ENCODE peak calls at places on chromosomes 3 and 15, in nine cellular contexts. F is heart left ventricle, Z is progenitor cell of endocrine pancreas, E is Calu3, M is AG04450, W is CD14-positive monocyte, D is tibial artery, A is A549, X is neural crest cell. P is an unnamed sample.

GRCh38 chr3:55904716-55905115 is 417.6 kb upstream of the WNT5A start:
- DNase-seq in F (no peak), Z (no peak), D (no peak), M (no peak), A (no peak), E (no peak), W (no peak), X (no peak), P (no peak)

GRCh38 chr3:170469151-170470062 is 50.7 kb downstream of the CLDN11 start:
- DNase-seq in D (no peak), Z (no peak), A (no peak), W (no peak), X (no peak), F (no peak), M (peak), E (peak), P (no peak)

GRCh38 chr3:40620151-40620550 is 95.4 kb downstream of the ZNF621 start:
- DNase-seq in X (no peak), F (no peak), E (no peak), M (no peak), Z (no peak), W (no peak), D (no peak), A (no peak), P (no peak)

GRCh38 chr15:36877796-36878744 is 222.3 kb downstream of the MEIS2 start:
- DNase-seq in F (peak), A (no peak), W (no peak), Z (no peak), D (no peak), X (peak), M (no peak), E (no peak), P (no peak)

GRCh38 chr3:69865920-69866679 is 126.8 kb downstream of the MITF start:
- DNase-seq in E (peak), F (no peak), M (no peak), W (no peak), X (no peak), D (no peak), Z (peak), A (no peak), P (no peak)

GRCh38 chr3:121818578-121818977 is 16.3 kb downstream of the IQCB1 start:
- DNase-seq in W (no peak), Z (no peak), X (no peak), A (no peak), E (no peak), F (no peak), M (no peak), D (no peak), P (no peak)

GRCh38 chr3:177525987-177526712 is 328.9 kb upstream of the TBL1XR1 start:
- DNase-seq in D (no peak), Z (no peak), F (no peak), M (no peak), E (peak), W (no peak), A (no peak), X (no peak), P (no peak)

GRCh38 chr15:63353887-63354286 is 27.8 kb downstream of the CA12 start:
- DNase-seq in E (peak), D (no peak), Z (no peak), A (peak), F (no peak), X (no peak), M (no peak), W (no peak), P (no peak)

GRCh38 chr3:173529062-173529711 is 131.6 kb downstream of the NLGN1 start:
- DNase-seq in X (no peak), M (no peak), A (no peak), W (no peak), Z (no peak), D (no peak), F (no peak), E (peak), P (no peak)

GRCh38 chr15:80070840-80071239 is 11.4 kb downstream of the ZFAND6 start:
- DNase-seq in X (peak), E (no peak), D (no peak), M (no peak), A (no peak), W (no peak), F (no peak), Z (no peak), P (no peak)

GRCh38 chr15:92014461-92015030 is 161.0 kb downstream of the SLCO3A1 start:
- DNase-seq in X (no peak), Z (no peak), M (no peak), F (no peak), E (no peak), A (no peak), W (no peak), D (no peak), P (no peak)

GRCh38 chr3:64056616-64057165 is 33.4 kb upstream of the PSMD6 start:
- DNase-seq in Z (no peak), D (no peak), F (no peak), W (no peak), M (peak), A (no peak), E (no peak), X (no peak), P (no peak)

GRCh38 chr15:45521596-45522167 is 873 bp downstream of the SLC30A4 start:
- DNase-seq in Z (no peak), W (no peak), M (no peak), D (no peak), F (no peak), E (no peak), A (no peak), X (no peak), P (no peak)

GRCh38 chr3:111471851-111472250 is 70.1 kb upstream of the CD96 start:
- DNase-seq in F (no peak), E (no peak), A (no peak), W (no peak), M (no peak), X (no peak), D (no peak), Z (no peak), P (no peak)

GRCh38 chr15:98854496-98854895 is 153.1 kb downstream of the PGPEP1L start:
- DNase-seq in E (no peak), W (no peak), X (no peak), M (no peak), F (no peak), A (no peak), Z (no peak), D (no peak), P (no peak)

GRCh38 chr15:51647128-51647562 is 24.6 kb upstream of the DMXL2 start:
- DNase-seq in X (no peak), M (no peak), F (peak), Z (no peak), W (peak), E (peak), A (no peak), D (peak), P (no peak)

GRCh38 chr15:56736881-56737707 is 3.8 kb upstream of the ZNF280D start:
- DNase-seq in Z (no peak), A (no peak), M (no peak), F (no peak), X (no peak), W (no peak), D (no peak), E (no peak), P (no peak)

GRCh38 chr3:171390531-171390930 is 69.7 kb downstream of the TNIK start:
- DNase-seq in F (no peak), W (no peak), M (no peak), E (no peak), X (no peak), D (no peak), A (no peak), Z (no peak), P (no peak)

GRCh38 chr3:72903004-72903403 is 15.2 kb downstream of the GXYLT2 start:
- DNase-seq in E (no peak), A (peak), Z (no peak), W (no peak), M (no peak), X (no peak), F (no peak), D (no peak), P (no peak)

GRCh38 chr3:125032683-125033082 is 23.1 kb downstream of the HEG1 start:
- DNase-seq in X (no peak), D (no peak), A (no peak), E (no peak), Z (no peak), W (no peak), M (no peak), F (no peak), P (no peak)

GRCh38 chr3:50221051-50221412 is 15.0 kb upstream of the GNAI2 start:
- DNase-seq in A (no peak), X (no peak), F (no peak), W (no peak), M (no peak), D (no peak), Z (no peak), E (no peak), P (no peak)

GRCh38 chr3:190266915-190267290 is 55.3 kb downstream of the CLDN1 start:
- DNase-seq in E (no peak), F (no peak), M (no peak), W (no peak), X (no peak), A (no peak), Z (no peak), D (no peak), P (no peak)

GRCh38 chr3:63462732-63463131 is 184.6 kb downstream of the SYNPR start:
- DNase-seq in E (no peak), A (no peak), F (no peak), W (no peak), D (no peak), M (no peak), X (no peak), Z (no peak), P (no peak)

GRCh38 chr3:197466586-197467399 is 89.0 kb downstream of the BDH1 start:
- DNase-seq in E (peak), D (no peak), Z (no peak), F (no peak), M (no peak), A (peak), X (no peak), W (no peak), P (no peak)

GRCh38 chr3:72299321-72299802 is 514.4 kb upstream of the PROK2 start:
- DNase-seq in D (no peak), Z (no peak), A (no peak), X (no peak), M (no peak), F (no peak), E (no peak), W (no peak), P (no peak)

GRCh38 chr15:70398694-70399093 is 301.0 kb upstream of the TLE3 start:
- DNase-seq in Z (no peak), A (no peak), W (no peak), X (no peak), F (no peak), E (no peak), D (no peak), M (no peak), P (no peak)

GRCh38 chr15:39100106-39100505 is 480.8 kb upstream of the THBS1 start:
- DNase-seq in A (no peak), E (no peak), Z (no peak), X (no peak), M (no peak), W (no peak), D (no peak), F (no peak), P (no peak)

DNA sequence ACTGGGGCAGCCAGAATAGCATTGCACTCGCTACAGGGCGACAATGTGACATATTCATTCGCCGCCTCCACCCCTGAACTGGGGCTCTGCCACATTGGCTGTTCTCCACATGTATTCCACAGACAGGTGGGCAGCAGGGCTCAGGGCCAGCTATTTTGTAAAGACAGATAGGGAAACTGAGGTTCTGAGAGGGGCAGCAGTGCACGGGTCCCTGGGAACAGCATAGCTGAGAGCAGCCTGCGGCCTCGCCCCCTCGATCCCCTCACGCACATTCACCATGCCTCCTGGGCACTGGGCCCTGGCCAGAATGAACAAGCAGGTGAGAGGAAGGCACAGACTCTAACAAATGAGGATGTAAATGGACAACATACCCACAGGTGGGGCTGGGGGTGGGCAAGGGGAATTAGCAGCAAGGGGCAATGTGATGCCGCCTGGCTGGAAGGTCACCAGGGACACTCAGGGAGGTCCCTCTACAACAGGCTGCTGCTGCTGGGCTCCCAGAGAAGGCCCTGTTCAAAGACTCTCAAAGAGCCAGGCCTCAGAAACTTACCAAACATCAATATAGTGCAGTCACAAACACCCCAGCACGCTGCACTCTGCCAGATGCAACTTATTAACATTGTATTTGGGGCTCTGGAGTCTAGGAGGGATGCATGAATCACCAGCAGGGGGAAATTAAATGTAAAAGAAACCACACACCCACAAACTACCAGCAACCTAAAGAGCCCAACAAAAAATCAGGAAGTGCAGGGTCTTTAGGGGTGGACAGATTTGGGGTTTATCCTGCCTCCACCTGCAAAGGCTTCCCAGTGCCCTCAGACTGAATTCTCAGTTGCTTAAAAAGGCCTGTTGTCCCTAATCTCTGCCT is 74.8 kb upstream of the SPATA12 start:
- DNase-seq in D (no peak), X (no peak), A (no peak), Z (no peak), W (no peak), M (no peak), F (no peak), E (no peak), P (no peak)
- TF ChIP-seq CTCF in D (no peak), X (no peak), A (no peak), Z (no peak), W (no peak), M (peak), F (no peak), E (no peak), P (no peak)

DNA sequence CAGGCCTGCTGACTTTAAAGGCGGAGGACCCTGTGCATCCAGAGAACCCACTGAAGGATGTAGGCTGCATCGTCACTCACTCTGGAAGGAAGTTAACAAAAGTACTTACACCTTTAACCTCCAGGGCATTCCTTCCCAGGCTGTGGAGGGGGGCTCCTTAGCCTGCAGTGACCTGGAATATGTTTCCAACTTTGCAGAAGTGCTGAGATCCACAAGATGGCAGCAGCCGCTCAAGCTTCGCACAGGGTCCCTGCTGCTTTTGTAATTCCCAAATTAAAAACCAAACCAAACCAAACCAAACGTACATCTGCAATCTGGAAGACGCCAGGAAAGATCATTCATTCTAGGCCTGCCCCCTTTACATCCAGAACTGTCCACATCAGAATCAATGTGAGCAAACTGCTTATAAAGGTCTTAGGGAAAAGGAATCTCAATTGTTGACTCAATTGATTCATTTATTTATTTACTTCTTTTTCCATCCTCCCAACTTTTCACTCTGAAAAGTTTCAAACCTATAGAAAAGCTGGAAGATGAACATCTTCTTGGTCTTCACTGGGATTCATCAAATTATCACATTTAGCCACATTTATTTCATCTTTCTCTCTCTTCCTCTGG is 70.5 kb upstream of the KLHL25 start:
- DNase-seq in Z (peak), E (peak), A (peak), F (no peak), W (no peak), M (no peak), D (no peak), X (peak), P (peak)
- TF ChIP-seq CTCF in Z (peak), E (peak), A (peak), F (peak), W (no peak), M (peak), D (peak), X (peak), P (no peak)

DNA sequence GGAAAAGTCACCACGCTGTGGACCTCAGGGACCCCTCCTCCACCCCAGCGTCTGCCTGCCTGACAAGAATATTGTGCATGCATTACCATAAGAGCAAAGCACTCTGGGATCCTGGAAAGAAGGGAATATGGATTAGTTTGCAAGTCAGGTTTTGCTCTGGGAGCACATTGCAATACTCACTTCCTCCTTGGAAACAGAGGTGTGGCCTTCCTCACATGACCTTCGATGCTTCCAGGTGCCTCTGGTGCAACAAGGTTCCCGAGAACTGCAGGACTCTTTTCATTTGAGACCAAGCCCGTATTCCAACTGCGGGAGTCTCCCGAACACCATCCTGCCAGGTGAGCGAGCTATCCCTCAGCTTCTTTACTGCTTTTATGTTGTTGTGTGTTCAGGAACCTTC is 76.3 kb upstream of the BLM start:
- DNase-seq in W (no peak), M (no peak), D (no peak), E (no peak), Z (no peak), A (no peak), F (no peak), X (no peak), P (no peak)
- TF ChIP-seq CTCF in W (no peak), M (no peak), D (no peak), E (no peak), Z (no peak), A (no peak), F (no peak), X (no peak), P (no peak)

GRCh38 chr3:12175844-12176453 is 17.2 kb upstream of the TIMP4 start:
- DNase-seq in E (peak), A (peak), F (peak), Z (peak), M (no peak), W (no peak), X (peak), D (peak), P (no peak)
- TF ChIP-seq CTCF in E (peak), A (peak), F (peak), Z (peak), M (peak), W (peak), X (peak), D (peak), P (peak)

P was measured in mesothelial cell of epicardium.